ENCODE peak calls at places on chromosomes 4 and X, in four cellular contexts. G, L, Z and P are unnamed samples.

GRCh38 chrX:20829665-20830481 is 544.3 kb upstream of the CNKSR2 start:
- DNase-seq in G (no peak), L (no peak), Z (no peak), P (no peak)

GRCh38 chr4:75886104-75886503 is 16.1 kb downstream of the PPEF2 start:
- DNase-seq in G (no peak), L (no peak), Z (peak), P (no peak)

GRCh38 chrX:1118572-1119199 is 93.8 kb downstream of the CRLF2 start:
- DNase-seq in G (no peak), L (no peak), Z (no peak), P (no peak)

GRCh38 chr4:10083331-10083769 is 33.2 kb downstream of the WDR1 start:
- DNase-seq in G (no peak), L (no peak), Z (peak), P (peak)

GRCh38 chrX:10022580-10023245 is 55.6 kb downstream of the CLDN34 start:
- DNase-seq in G (peak), L (no peak), Z (no peak), P (no peak)

GRCh38 chr4:74671074-74671698 is 123.1 kb downstream of the BTC start:
- DNase-seq in G (peak), L (peak), Z (no peak), P (no peak)

GRCh38 chr4:64121803-64122202 is 287.4 kb downstream of the TECRL start:
- DNase-seq in G (no peak), L (no peak), Z (no peak), P (no peak)

GRCh38 chrX:47662144-47662657 is 3.2 kb upstream of the UXT start:
- DNase-seq in G (peak), L (no peak), Z (no peak), P (no peak)

GRCh38 chr4:75653845-75654503 is 19.2 kb downstream of the G3BP2 start:
- DNase-seq in G (peak), L (peak), Z (no peak), P (no peak)

GRCh38 chrX:41779058-41779564 is 55.1 kb downstream of the GPR82 start:
- DNase-seq in G (peak), L (no peak), Z (no peak), P (no peak)

GRCh38 chr4:36333303-36333877 is 52.0 kb downstream of the DTHD1 start:
- DNase-seq in G (no peak), L (no peak), Z (no peak), P (no peak)

GRCh38 chrX:15820106-15821073 is 30.1 kb downstream of the ZRSR2 start:
- DNase-seq in G (peak), L (no peak), Z (no peak), P (no peak)

GRCh38 chrX:135463937-135464336 is 42.2 kb downstream of the SMIM10L2A start:
- DNase-seq in G (peak), L (no peak), Z (no peak), P (no peak)

GRCh38 chr4:52299120-52299519 is 248.0 kb downstream of the SPATA18 start:
- DNase-seq in G (no peak), L (no peak), Z (no peak), P (no peak)

GRCh38 chr4:54971474-54971950 is 153.9 kb downstream of the KDR start:
- DNase-seq in G (peak), L (peak), Z (no peak), P (no peak)

GRCh38 chrX:74505437-74505836 is 84.1 kb downstream of the SLC16A2 start:
- DNase-seq in G (no peak), L (peak), Z (no peak), P (no peak)

GRCh38 chrX:13110427-13111324 is 66.3 kb upstream of the FAM9C start:
- DNase-seq in G (peak), L (no peak), Z (no peak), P (no peak)

GRCh38 chr4:26787461-26788340 is 72.9 kb upstream of the STIM2 start:
- DNase-seq in G (peak), L (peak), Z (peak), P (no peak)

GRCh38 chr4:102174800-102175199 is 170.5 kb downstream of the SLC39A8 start:
- DNase-seq in G (peak), L (no peak), Z (no peak), P (no peak)

GRCh38 chr4:4671774-4672349 is 130.0 kb upstream of the STX18 start:
- DNase-seq in G (peak), L (no peak), Z (no peak), P (no peak)

DNA sequence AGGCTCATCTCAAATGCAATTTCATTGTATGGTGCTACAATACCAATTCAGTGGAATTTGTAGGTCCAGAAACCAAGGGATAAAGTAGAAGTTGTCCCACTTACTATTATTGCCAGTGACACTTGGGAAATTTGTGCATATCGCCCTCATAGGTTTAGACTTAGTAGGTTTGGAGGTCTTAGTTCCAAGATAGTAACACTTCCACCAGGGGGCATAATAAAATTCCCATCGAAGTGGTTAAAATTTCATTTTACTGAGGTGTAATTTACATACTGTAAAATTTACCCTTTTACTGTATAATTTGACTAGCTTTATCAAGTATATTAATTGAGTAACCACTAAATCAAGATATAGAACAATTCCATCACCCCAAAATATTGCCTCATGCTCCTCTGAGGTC is 174.6 kb downstream of the INPP4B start:
- DNase-seq in G (no peak), L (peak), Z (no peak), P (no peak)
- TF ChIP-seq CTCF in G (peak), L (peak), Z (no peak), P (no peak)

DNA sequence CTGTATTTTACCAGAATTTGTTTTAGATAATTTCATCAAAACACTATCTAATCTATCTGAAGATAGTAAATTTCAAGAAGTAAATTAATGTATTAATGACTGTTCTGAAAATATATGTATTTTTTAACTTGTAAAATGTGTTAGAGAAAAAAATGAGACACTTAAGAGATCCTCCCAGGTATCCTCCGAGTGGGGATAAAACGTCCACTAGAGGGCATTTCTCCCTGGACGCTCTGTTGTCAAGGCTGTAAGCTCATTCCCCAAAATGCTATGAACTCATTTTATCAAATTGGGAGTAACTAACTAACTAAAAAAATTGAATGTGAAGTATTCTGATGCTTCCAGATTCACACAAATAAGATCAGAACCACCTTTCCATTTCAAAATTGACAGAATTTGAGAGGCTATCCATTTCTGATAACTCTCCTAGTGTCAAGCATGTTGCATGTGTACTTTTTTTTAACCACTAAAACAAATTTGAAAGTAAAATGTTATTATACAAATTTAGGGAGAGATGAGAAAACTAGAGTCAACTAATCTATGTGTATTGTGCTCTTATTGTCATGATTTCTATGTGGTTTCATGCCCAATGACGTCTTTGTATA is 337.3 kb upstream of the HS3ST1 start:
- DNase-seq in G (peak), L (peak), Z (no peak), P (no peak)
- TF ChIP-seq CTCF in G (peak), L (peak), Z (peak), P (no peak)

DNA sequence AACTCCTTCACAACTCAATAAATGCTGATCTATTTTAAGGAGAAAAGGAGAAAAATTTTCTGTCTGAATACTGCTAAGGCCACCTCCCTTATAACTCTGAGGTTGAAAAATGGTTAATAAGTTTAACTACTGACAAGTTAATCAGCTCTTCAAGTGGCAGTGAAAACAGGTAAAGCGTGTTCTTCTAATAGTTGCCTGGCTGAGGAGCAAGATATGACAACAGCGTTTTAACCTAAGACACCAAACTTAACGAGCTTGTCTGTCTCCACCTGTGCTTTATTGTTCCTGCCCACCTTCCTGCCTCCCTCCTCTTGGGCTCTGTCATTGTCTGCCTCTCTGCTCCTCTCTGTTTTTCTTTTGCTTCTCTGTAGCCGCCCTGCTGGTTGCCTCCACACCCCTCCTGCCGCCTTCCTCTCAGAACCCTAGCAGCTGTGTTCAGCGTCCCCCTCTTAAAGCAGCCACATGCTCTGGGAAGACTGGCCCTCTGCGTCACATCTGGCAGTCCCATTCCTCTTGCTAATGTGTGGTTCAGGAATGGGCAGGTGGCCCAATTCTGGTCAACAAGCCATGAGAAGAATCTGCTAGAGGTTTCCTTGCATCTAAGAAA is 4.3 kb upstream of the TSPAN5 start:
- DNase-seq in G (peak), L (peak), Z (no peak), P (no peak)
- TF ChIP-seq CTCF in G (no peak), L (no peak), Z (no peak), P (no peak)

GRCh38 chr4:6546681-6547447 is 28.1 kb upstream of the MAN2B2 start:
- DNase-seq in G (peak), L (peak), Z (no peak), P (no peak)
- TF ChIP-seq CTCF in G (peak), L (peak), Z (peak), P (no peak)

DNA sequence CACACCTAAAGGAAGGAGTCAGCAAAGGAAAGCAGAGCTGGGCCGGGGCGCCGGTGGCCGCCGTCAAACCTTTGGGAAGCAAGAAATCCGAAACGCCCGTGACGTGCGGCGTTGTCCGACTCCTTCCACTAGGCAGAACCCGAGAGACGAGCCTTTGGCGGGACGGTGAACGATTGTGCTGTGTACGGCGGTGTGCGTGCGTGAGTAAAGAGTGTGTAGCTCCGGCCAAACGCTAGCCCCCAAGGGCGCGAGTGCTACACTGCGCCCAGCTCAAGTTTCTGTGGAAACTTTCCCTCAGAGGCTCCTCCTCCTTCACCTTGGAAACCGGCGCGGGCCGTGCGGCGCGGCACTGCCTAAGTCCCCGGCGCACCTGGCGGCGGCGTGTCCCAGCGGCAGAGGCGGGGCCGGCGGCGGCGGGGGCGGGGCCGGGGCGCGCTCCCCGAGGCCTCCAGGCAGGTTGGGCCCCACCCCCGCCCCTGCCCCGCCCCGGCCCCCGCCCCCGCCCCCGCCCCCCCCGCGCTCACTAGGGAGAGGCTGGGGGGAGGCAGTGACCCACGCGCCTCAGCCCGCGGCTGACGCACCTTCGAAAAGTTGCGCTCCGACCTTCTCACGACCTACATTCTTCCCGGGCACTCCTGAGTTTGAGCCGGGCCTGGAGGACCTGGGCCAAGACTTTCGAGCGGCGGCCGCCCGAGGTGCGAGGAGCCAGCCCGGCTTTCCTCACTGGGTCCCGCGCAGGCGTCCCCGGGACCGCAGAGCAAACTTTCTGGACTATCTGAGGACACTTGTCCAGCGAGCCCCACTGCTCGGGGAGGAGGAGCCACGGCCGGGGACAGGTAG is at the start of gene FHIP1A:
- DNase-seq in G (peak), L (peak), Z (peak), P (peak)
- TF ChIP-seq CTCF in G (peak), L (no peak), Z (no peak), P (no peak)

GRCh38 chr4:1277667-1278335 is 11.9 kb upstream of the MAEA start:
- DNase-seq in G (peak), L (no peak), Z (no peak), P (no peak)
- TF ChIP-seq CTCF in G (no peak), L (no peak), Z (no peak), P (no peak)